ENCODE peak calls at places on chromosomes 2 and 18, in nine cellular contexts. F, C, L, R, V, N, O, Q and A are unnamed samples.

GRCh38 chr2:177239934-177240600 is 24.5 kb downstream of the NFE2L2 start:
- DNase-seq in F (peak; percentile 83), C (no peak), L (peak; percentile 66), R (peak; percentile 64), V (no peak), N (peak; percentile 12), O (no peak), Q (no peak), A (no peak)

GRCh38 chr18:66601649-66602048 is 2.2 kb downstream of the CDH19 start:
- DNase-seq in F (no peak), C (no peak), L (no peak), R (peak; percentile 37), V (no peak), N (no peak), O (no peak), Q (no peak), A (no peak)

GRCh38 chr2:119367472-119368099 is 809 bp downstream of the DBI start:
- DNase-seq in F (peak; percentile 84), C (no peak), L (peak; percentile 70), R (peak; percentile 76), V (peak; percentile 16), N (peak; percentile 7), O (peak; percentile 82), Q (peak; percentile 19), A (peak; percentile 85)

GRCh38 chr2:56132138-56132537 is 51.7 kb upstream of the CCDC85A start:
- DNase-seq in F (peak; percentile 69), C (peak; percentile 18), L (no peak), R (peak; percentile 65), V (no peak), N (peak; percentile 40), O (no peak), Q (no peak), A (no peak)

GRCh38 chr2:107108556-107108955 is 222.6 kb upstream of the ST6GAL2 start:
- DNase-seq in F (no peak), C (no peak), L (no peak), R (no peak), V (no peak), N (no peak), O (no peak), Q (no peak), A (no peak)

GRCh38 chr2:86039178-86039962 is 66.3 kb downstream of the POLR1A start:
- DNase-seq in F (no peak), C (no peak), L (no peak), R (no peak), V (no peak), N (no peak), O (no peak), Q (no peak), A (peak; percentile 51)

GRCh38 chr2:132620115-132620514 is 49.9 kb downstream of the LYPD1 start:
- DNase-seq in F (no peak), C (no peak), L (no peak), R (no peak), V (no peak), N (no peak), O (peak; percentile 55), Q (no peak), A (no peak)

GRCh38 chr2:140273958-140274357 is 1493.8 kb upstream of the NXPH2 start:
- DNase-seq in F (no peak), C (no peak), L (no peak), R (no peak), V (no peak), N (no peak), O (no peak), Q (no peak), A (no peak)

GRCh38 chr2:52882974-52883373 is 884.6 kb upstream of the CHAC2 start:
- DNase-seq in F (no peak), C (no peak), L (no peak), R (no peak), V (no peak), N (no peak), O (no peak), Q (no peak), A (no peak)

GRCh38 chr18:51160646-51161045 is 36.8 kb downstream of the MEX3C start:
- DNase-seq in F (no peak), C (no peak), L (no peak), R (no peak), V (no peak), N (no peak), O (no peak), Q (no peak), A (no peak)

GRCh38 chr2:178998539-178998938 is 51.4 kb downstream of the CCDC141 start:
- DNase-seq in F (no peak), C (no peak), L (no peak), R (no peak), V (no peak), N (no peak), O (no peak), Q (no peak), A (no peak)

GRCh38 chr2:88857951-88858406 is 166.5 kb downstream of the RPIA start:
- DNase-seq in F (no peak), C (peak; percentile 54), L (no peak), R (peak; percentile 86), V (no peak), N (no peak), O (no peak), Q (no peak), A (no peak)